ENCODE peak calls at places on chromosomes 16 and 17, in four cellular contexts. Q is stimulated activated CD4-positive, alpha-beta T cell treated with anti-CD3 and anti-CD28 coated beads, Interleukin-1b, Interleukin-23, amount 100 ng/mL, for 4 hours; T is activated T-helper 1 cell treated with anti-CD3 and anti-CD28 coated beads, Interleukin-2, amount 50 U/mL, for 16 hours; Z is A172. N is an unnamed sample.
A peak's percentile ranks its signal among the peaks of the same experiment; 100 is the strongest.

GRCh38 chr17:29141484-29141835 is 38.7 kb downstream of the MYO18A start:
- DNase-seq in Q (no peak), T (no peak), Z (no peak), N (peak; percentile 27)

GRCh38 chr16:11572301-11572995 is 14.3 kb downstream of the LITAF start:
- DNase-seq in Q (no peak), T (no peak), Z (no peak), N (peak; percentile 67)

GRCh38 chr17:68346448-68346847 is 55.2 kb downstream of the ARSG start:
- DNase-seq in Q (peak; percentile 36), T (peak; percentile 38), Z (no peak), N (peak; percentile 84)

GRCh38 chr17:7017827-7018200 is 5.0 kb upstream of the BCL6B start:
- DNase-seq in Q (no peak), T (no peak), Z (no peak), N (no peak)

GRCh38 chr17:61407211-61407911 is 7.7 kb downstream of the TBX2 start:
- DNase-seq in Q (no peak), T (no peak), Z (no peak), N (no peak)

GRCh38 chr16:87150359-87151280 is 166.6 kb downstream of the C16orf95 start:
- DNase-seq in Q (no peak), T (no peak), Z (no peak), N (no peak)

GRCh38 chr16:52114414-52114813 is 432.5 kb downstream of the TOX3 start:
- DNase-seq in Q (no peak), T (no peak), Z (peak; percentile 39), N (no peak)

GRCh38 chr17:67374329-67375053 is 2.6 kb upstream of the PITPNC1 start:
- DNase-seq in Q (peak; percentile 81), T (peak; percentile 84), Z (peak; percentile 89), N (peak; percentile 93)

GRCh38 chr17:64115871-64116534 is 13.9 kb downstream of the ERN1 start:
- DNase-seq in Q (no peak), T (no peak), Z (peak; percentile 38), N (no peak)

GRCh38 chr16:67535201-67535600 is 6.6 kb downstream of the RIPOR1 start:
- DNase-seq in Q (no peak), T (no peak), Z (no peak), N (no peak)

GRCh38 chr16:86753399-86753798 is 175.1 kb downstream of the FOXL1 start:
- DNase-seq in Q (no peak), T (no peak), Z (no peak), N (no peak)

GRCh38 chr17:17792551-17793377 is 44.0 kb downstream of the SREBF1 start:
- DNase-seq in Q (no peak), T (no peak), Z (peak; percentile 34), N (no peak)

GRCh38 chr17:49497147-49498036 is 2.3 kb downstream of the NGFR start:
- DNase-seq in Q (no peak), T (no peak), Z (no peak), N (no peak)

N was measured in Peyer's patch.